ENCODE peak calls at places on chromosomes 3 and 15, in four cellular contexts. Q is WERI-Rb-1, T is fibroblast of mammary gland, I is LHCN-M2. K is an unnamed sample.

GRCh38 chr3:157618075-157618760 is 115.0 kb upstream of the VEPH1 start:
- DNase-seq in Q (no peak), T (peak), I (peak), K (peak)

GRCh38 chr3:159634414-159634813 is 354.2 kb upstream of the IL12A start:
- DNase-seq in Q (no peak), T (peak), I (peak), K (peak)

GRCh38 chr15:93087825-93088199 is 1.2 kb downstream of the RGMA start:
- DNase-seq in Q (peak), T (peak), I (peak), K (peak)

GRCh38 chr3:155549087-155549486 is 195.8 kb downstream of the PLCH1 start:
- DNase-seq in Q (no peak), T (no peak), I (no peak), K (no peak)

GRCh38 chr15:68228971-68229385 is 550 bp downstream of the CLN6 start:
- DNase-seq in Q (no peak), T (peak), I (no peak), K (no peak)

GRCh38 chr3:148697311-148698189 is at the start of gene AGTR1:
- DNase-seq in Q (peak), T (peak), I (peak), K (peak)

GRCh38 chr3:52018319-52019000 is 22.8 kb upstream of the RPL29 start:
- DNase-seq in Q (no peak), T (no peak), I (no peak), K (no peak)

GRCh38 chr3:170909129-170909903 is 879 bp upstream of the EIF5A2 start:
- DNase-seq in Q (no peak), T (peak), I (peak), K (peak)

GRCh38 chr3:197737319-197737649 is 580 bp upstream of the RUBCN start:
- DNase-seq in Q (no peak), T (no peak), I (no peak), K (no peak)

GRCh38 chr3:4615734-4616133 is 122.6 kb downstream of the ITPR1 start:
- DNase-seq in Q (no peak), T (no peak), I (no peak), K (peak)

GRCh38 chr15:91965501-91966180 is 112.1 kb downstream of the SLCO3A1 start:
- DNase-seq in Q (no peak), T (peak), I (no peak), K (no peak)

GRCh38 chr3:94256888-94257813 is 194.3 kb downstream of the NSUN3 start:
- DNase-seq in Q (no peak), T (no peak), I (no peak), K (no peak)

GRCh38 chr3:16529264-16529663 is 15.8 kb upstream of the RFTN1 start:
- DNase-seq in Q (no peak), T (no peak), I (no peak), K (no peak)

K was measured in myocyte.